ENCODE peak calls at places on chromosomes 6 and 20, in five cellular contexts. C, J, D, H and R are unnamed samples.

GRCh38 chr6:3267162-3267561 is 8.4 kb downstream of the PSMG4 start:
- DNase-seq in C (no peak), J (no peak), D (no peak), H (no peak), R (no peak)

GRCh38 chr6:143745160-143746133 is 67.7 kb downstream of the PHACTR2 start:
- DNase-seq in C (no peak), J (peak), D (no peak), H (no peak), R (peak)

GRCh38 chr6:126033696-126034095 is 47.4 kb downstream of the TRMT11 start:
- DNase-seq in C (no peak), J (peak), D (peak), H (peak), R (peak)

GRCh38 chr20:11221046-11221445 is 547.2 kb upstream of the JAG1 start:
- DNase-seq in C (no peak), J (no peak), D (no peak), H (no peak), R (no peak)

GRCh38 chr20:32278199-32278643 is 770 bp downstream of the KIF3B start:
- DNase-seq in C (no peak), J (no peak), D (no peak), H (no peak), R (no peak)

GRCh38 chr6:121652726-121653623 is 217.5 kb downstream of the GJA1 start:
- DNase-seq in C (no peak), J (peak), D (no peak), H (peak), R (peak)

GRCh38 chr20:50436696-50437095 is 73.5 kb upstream of the PTPN1 start:
- DNase-seq in C (no peak), J (no peak), D (no peak), H (no peak), R (no peak)

GRCh38 chr6:157631838-157632237 is 191.2 kb upstream of the SNX9 start:
- DNase-seq in C (no peak), J (no peak), D (no peak), H (no peak), R (no peak)

GRCh38 chr20:23687986-23688385 is 852 bp downstream of the CST4 start:
- DNase-seq in C (no peak), J (no peak), D (no peak), H (no peak), R (no peak)

GRCh38 chr20:11204926-11205768 is 531.3 kb upstream of the JAG1 start:
- DNase-seq in C (no peak), J (peak), D (no peak), H (peak), R (no peak)

GRCh38 chr6:108114861-108115597 is 40.5 kb upstream of the OSTM1 start:
- DNase-seq in C (no peak), J (peak), D (no peak), H (peak), R (peak)

GRCh38 chr6:40286027-40286426 is 301.1 kb downstream of the LRFN2 start:
- DNase-seq in C (no peak), J (no peak), D (no peak), H (no peak), R (no peak)

GRCh38 chr6:42105714-42106662 is 36.4 kb downstream of the C6orf132 start:
- DNase-seq in C (no peak), J (no peak), D (no peak), H (no peak), R (no peak)

GRCh38 chr6:148829415-148830101 is 82.7 kb downstream of the UST start:
- DNase-seq in C (no peak), J (no peak), D (no peak), H (no peak), R (no peak)

GRCh38 chr6:19394687-19395086 is 442.5 kb upstream of the ID4 start:
- DNase-seq in C (no peak), J (no peak), D (no peak), H (no peak), R (no peak)

GRCh38 chr6:22470454-22471368 is 98.7 kb upstream of the HDGFL1 start:
- DNase-seq in C (no peak), J (peak), D (no peak), H (peak), R (peak)

GRCh38 chr20:17868700-17869231 is 99.8 kb downstream of the SNX5 start:
- DNase-seq in C (no peak), J (no peak), D (no peak), H (no peak), R (no peak)

GRCh38 chr6:75896526-75896925 is 147.5 kb downstream of the MYO6 start:
- DNase-seq in C (no peak), J (no peak), D (no peak), H (no peak), R (no peak)

GRCh38 chr6:85561750-85562357 is 31.8 kb downstream of the SNX14 start:
- DNase-seq in C (no peak), J (no peak), D (no peak), H (peak), R (no peak)

GRCh38 chr6:84773133-84773430 is 8.7 kb upstream of the TBX18 start:
- DNase-seq in C (no peak), J (no peak), D (no peak), H (no peak), R (no peak)

GRCh38 chr20:3133156-3133555 is 26.5 kb downstream of the FASTKD5 start:
- DNase-seq in C (no peak), J (no peak), D (no peak), H (no peak), R (no peak)

GRCh38 chr6:51528556-51528955 is 558.9 kb downstream of the PKHD1 start:
- DNase-seq in C (no peak), J (no peak), D (no peak), H (peak), R (no peak)

GRCh38 chr6:69974193-69974592 is 107.8 kb downstream of the COL19A1 start:
- DNase-seq in C (no peak), J (no peak), D (peak), H (peak), R (no peak)

GRCh38 chr6:5287966-5288297 is 26.6 kb downstream of the FARS2 start:
- DNase-seq in C (no peak), J (no peak), D (no peak), H (no peak), R (no peak)

GRCh38 chr20:62590301-62591121 is 51.8 kb upstream of the SLCO4A1 start:
- DNase-seq in C (no peak), J (peak), D (no peak), H (peak), R (peak)

GRCh38 chr20:57513199-57513598 is 11.7 kb downstream of the CTCFL start:
- DNase-seq in C (no peak), J (no peak), D (no peak), H (peak), R (no peak)

GRCh38 chr20:53751394-53752368 is 158.0 kb upstream of the ZNF217 start:
- DNase-seq in C (no peak), J (no peak), D (no peak), H (no peak), R (no peak)

GRCh38 chr6:129586815-129587214 is 123.2 kb downstream of the ARHGAP18 start:
- DNase-seq in C (no peak), J (no peak), D (no peak), H (no peak), R (no peak)

DNA sequence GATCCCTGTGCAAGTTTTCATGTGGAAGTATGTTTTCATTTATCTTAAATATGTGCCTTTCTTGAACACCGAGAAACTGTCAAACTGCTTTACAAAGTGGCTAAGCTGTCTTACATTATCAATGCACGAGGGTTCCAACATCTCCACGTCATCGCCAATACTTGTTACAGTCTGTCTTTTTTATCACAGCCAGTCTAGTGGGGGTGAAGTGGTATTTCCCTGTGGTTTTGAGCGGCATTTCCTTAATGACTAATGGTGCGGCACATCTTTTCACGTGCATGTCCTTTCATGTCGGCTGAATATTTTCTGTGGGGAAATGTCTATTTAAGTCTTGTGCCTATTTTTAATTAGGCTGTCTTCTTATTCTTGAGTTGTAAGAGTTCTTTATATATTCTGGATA is 280.4 kb downstream of the FOXC1 start:
- DNase-seq in C (no peak), J (no peak), D (no peak), H (peak), R (no peak)
- H3K27ac ChIP-seq in C (no peak), J (no peak), D (no peak), H (peak), R (no peak)

GRCh38 chr6:13848553-13849150 is 34.3 kb upstream of the MCUR1 start:
- DNase-seq in C (no peak), J (no peak), D (no peak), H (no peak), R (no peak)
- TF ChIP-seq CTCF in C (no peak), J (no peak), D (no peak), H (no peak), R (no peak)

GRCh38 chr6:118710616-118711015 is 59.2 kb upstream of the CEP85L start:
- DNase-seq in C (no peak), J (no peak), D (no peak), H (peak), R (no peak)
- H3K27ac ChIP-seq in C (no peak), J (peak), D (peak), H (peak), R (peak)

GRCh38 chr20:51747182-51747911 is 20.8 kb downstream of the ATP9A start:
- DNase-seq in C (no peak), J (no peak), D (no peak), H (no peak), R (no peak)

GRCh38 chr20:51749674-51750036 is 18.5 kb downstream of the ATP9A start:
- DNase-seq in C (no peak), J (no peak), D (no peak), H (peak), R (peak)

GRCh38 chr20:51750037-51750769 is 18.0 kb downstream of the ATP9A start:
- DNase-seq in C (no peak), J (peak), D (no peak), H (peak), R (peak)

GRCh38 chr20:51752343-51752951 is 15.7 kb downstream of the ATP9A start:
- DNase-seq in C (no peak), J (no peak), D (no peak), H (peak), R (no peak)

GRCh38 chr20:51750770-51751388 is 17.3 kb downstream of the ATP9A start:
- DNase-seq in C (no peak), J (no peak), D (no peak), H (no peak), R (no peak)
- TF ChIP-seq CTCF in C (no peak), J (no peak), D (no peak), H (no peak), R (no peak)

DNA sequence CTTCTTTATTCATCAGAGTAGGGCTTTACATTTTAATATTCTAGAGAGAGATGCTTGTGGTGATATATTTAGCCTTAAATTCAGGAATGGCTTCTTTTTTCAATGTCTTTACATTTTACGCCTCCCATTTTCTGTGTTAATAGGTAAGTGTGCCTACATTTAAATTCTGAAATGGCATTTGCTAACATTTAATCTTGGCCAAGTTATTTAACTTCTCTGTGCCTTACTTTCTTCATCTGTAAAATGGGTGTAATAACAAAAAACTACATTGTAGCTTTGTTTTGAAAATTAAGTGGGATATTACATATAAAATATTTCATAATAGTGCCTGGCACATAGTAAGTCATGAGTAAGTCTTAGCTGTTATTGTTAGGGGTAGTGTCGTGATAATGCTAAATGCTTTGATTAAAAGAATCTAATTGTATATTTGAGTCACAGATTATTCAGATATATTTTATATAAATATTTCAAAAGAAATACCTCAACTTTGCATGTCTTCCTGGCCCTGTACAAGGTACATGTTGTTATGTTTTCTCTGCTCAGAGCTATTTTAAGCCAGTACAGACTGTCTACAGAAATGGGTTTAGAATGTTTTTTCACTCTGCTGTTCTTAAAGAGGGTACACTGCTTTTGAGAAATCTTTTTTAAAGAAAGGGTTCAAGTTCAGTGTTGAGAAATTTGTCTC is 18.8 kb downstream of the CARMIL1 start:
- DNase-seq in C (no peak), J (no peak), D (no peak), H (no peak), R (no peak)
- H3K27ac ChIP-seq in C (peak), J (peak), D (no peak), H (no peak), R (no peak)

DNA sequence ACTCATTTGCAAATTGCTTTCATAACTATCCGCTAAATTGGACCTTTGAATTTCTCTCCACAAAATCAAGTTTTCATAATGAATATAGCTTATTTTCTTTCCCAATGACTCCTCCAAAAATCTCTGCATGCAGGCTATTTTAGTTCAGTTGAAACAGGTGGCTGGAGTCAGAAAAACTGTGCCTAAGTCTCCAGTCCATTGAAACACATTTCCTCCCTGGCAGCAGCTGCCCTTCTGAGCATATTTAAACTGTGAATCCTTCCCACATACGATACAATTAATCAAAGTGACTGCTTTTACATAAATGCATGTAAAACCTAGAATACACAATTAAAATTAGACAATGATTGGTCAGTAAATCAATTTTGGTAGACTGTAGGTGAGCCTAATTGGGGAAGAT is 344.6 kb upstream of the MARCKS start:
- DNase-seq in C (no peak), J (no peak), D (no peak), H (no peak), R (no peak)
- TF ChIP-seq CTCF in C (no peak), J (no peak), D (no peak), H (no peak), R (no peak)

GRCh38 chr6:80165143-80165542 is 58.7 kb downstream of the BCKDHB start:
- DNase-seq in C (no peak), J (no peak), D (no peak), H (peak), R (no peak)
- H3K27ac ChIP-seq in C (no peak), J (no peak), D (no peak), H (peak), R (peak)

GRCh38 chr6:7673063-7673536 is 52.8 kb upstream of the BMP6 start:
- DNase-seq in C (no peak), J (no peak), D (peak), H (peak), R (no peak)
- TF ChIP-seq CTCF in C (no peak), J (no peak), D (peak), H (peak), R (no peak)